ENCODE peak calls at places on chromosomes 4 and X, in four cellular contexts. H, S, Z and E are unnamed samples.

GRCh38 chr4:47835489-47835888 is 2.4 kb downstream of the CORIN start:
- DNase-seq in H (no peak), S (no peak), Z (no peak), E (no peak)

GRCh38 chrX:77514177-77514576 is 67.0 kb downstream of the FGF16 start:
- DNase-seq in H (no peak), S (no peak), Z (no peak), E (no peak)

GRCh38 chr4:151407466-151408379 is 1.3 kb upstream of the FHIP1A start:
- DNase-seq in H (peak), S (no peak), Z (no peak), E (no peak)

GRCh38 chrX:28552322-28552721 is 34.9 kb upstream of the IL1RAPL1 start:
- DNase-seq in H (no peak), S (no peak), Z (no peak), E (no peak)

GRCh38 chr4:20217951-20218350 is 33.8 kb upstream of the SLIT2 start:
- DNase-seq in H (no peak), S (no peak), Z (no peak), E (no peak)

GRCh38 chrX:118682258-118683014 is 45.0 kb upstream of the IL13RA1 start:
- DNase-seq in H (no peak), S (no peak), Z (no peak), E (peak)

GRCh38 chr4:66639361-66639760 is 905.9 kb downstream of the CENPC start:
- DNase-seq in H (no peak), S (peak), Z (no peak), E (no peak)

GRCh38 chrX:81304545-81304944 is 102.6 kb downstream of the SH3BGRL start:
- DNase-seq in H (no peak), S (no peak), Z (no peak), E (no peak)

GRCh38 chrX:15384304-15384703 is at the start of gene VEGFD:
- DNase-seq in H (no peak), S (no peak), Z (no peak), E (peak)

GRCh38 chr4:110793381-110793801 is 170.5 kb upstream of the PITX2 start:
- DNase-seq in H (no peak), S (no peak), Z (no peak), E (no peak)

GRCh38 chr4:176794151-176794550 is 1.4 kb upstream of the VEGFC start:
- DNase-seq in H (no peak), S (no peak), Z (no peak), E (no peak)

GRCh38 chr4:25358515-25359275 is 18.4 kb upstream of the ANAPC4 start:
- DNase-seq in H (no peak), S (no peak), Z (no peak), E (no peak)

GRCh38 chr4:33446953-33447352 is 2726.8 kb downstream of the PCDH7 start:
- DNase-seq in H (no peak), S (no peak), Z (no peak), E (no peak)

GRCh38 chr4:64230709-64231310 is 178.4 kb downstream of the TECRL start:
- DNase-seq in H (no peak), S (no peak), Z (no peak), E (no peak)

GRCh38 chrX:67544281-67544680 is 460 bp downstream of the AR start:
- DNase-seq in H (no peak), S (no peak), Z (no peak), E (no peak)

GRCh38 chr4:185399466-185399865 is 2.8 kb downstream of the ANKRD37 start:
- DNase-seq in H (no peak), S (no peak), Z (no peak), E (no peak)

GRCh38 chr4:71773004-71773403 is 10.9 kb downstream of the GC start:
- DNase-seq in H (no peak), S (no peak), Z (no peak), E (peak)

DNA sequence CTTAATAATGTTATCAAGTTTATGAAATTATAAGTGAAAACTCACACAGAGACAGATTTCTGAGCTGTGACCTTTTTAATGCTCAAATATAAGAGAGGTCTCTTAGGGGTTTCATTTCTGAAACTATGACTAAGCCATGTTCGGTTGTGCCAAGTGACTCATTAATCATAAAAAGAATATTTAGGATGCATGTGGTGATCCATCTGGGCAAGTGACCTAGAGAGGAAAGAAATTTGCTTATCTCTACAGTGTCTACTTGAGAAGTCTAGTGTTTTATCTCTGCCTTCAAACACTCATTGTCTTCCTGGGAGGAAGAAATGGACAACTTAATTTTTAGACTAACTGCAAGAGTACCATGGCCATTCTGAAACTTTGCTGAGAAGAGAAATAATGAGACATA is 545.3 kb upstream of the GRID2 start:
- DNase-seq in H (no peak), S (no peak), Z (no peak), E (no peak)
- TF ChIP-seq TARDBP in H (no peak), S (no peak), Z (no peak), E (no peak)

GRCh38 chr4:123017636-123018390 is 95.4 kb upstream of the NUDT6 start:
- DNase-seq in H (no peak), S (no peak), Z (no peak), E (no peak)
- TF ChIP-seq TARDBP in H (no peak), S (no peak), Z (no peak), E (no peak)

DNA sequence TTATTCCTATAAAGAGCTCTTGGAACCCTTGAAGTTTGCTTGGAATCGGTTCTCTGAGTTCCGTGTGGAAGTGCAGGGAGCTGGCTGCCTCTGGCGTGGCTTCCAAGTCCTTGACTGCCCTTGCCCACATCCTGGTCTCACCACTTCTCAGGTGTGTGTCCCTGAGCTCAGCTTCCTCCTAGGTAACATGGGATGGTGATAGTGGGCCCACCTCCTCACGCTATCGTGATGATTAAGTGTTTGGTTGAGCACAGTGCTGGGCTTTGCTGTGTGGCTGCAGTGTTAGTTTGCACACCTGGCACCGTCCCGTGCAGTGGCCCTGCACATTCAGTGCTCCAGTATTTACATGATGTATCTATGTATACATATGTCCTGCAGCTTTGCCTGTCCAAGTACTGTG is 81.5 kb downstream of the CLDN34 start:
- DNase-seq in H (no peak), S (no peak), Z (no peak), E (no peak)
- TF ChIP-seq TARDBP in H (no peak), S (no peak), Z (no peak), E (no peak)

GRCh38 chr4:4985036-4985435 is 34.2 kb downstream of the CYTL1 start:
- DNase-seq in H (no peak), S (no peak), Z (no peak), E (no peak)

GRCh38 chr4:4980818-4981217 is 38.4 kb downstream of the CYTL1 start:
- DNase-seq in H (no peak), S (no peak), Z (no peak), E (no peak)

GRCh38 chr4:4984186-4984585 is 35.1 kb downstream of the CYTL1 start:
- DNase-seq in H (no peak), S (no peak), Z (no peak), E (no peak)

GRCh38 chr4:4981827-4982226 is 37.4 kb downstream of the CYTL1 start:
- DNase-seq in H (no peak), S (no peak), Z (no peak), E (no peak)

GRCh38 chr4:4981427-4981826 is 37.8 kb downstream of the CYTL1 start:
- DNase-seq in H (no peak), S (no peak), Z (no peak), E (no peak)
- TF ChIP-seq TARDBP in H (no peak), S (no peak), Z (no peak), E (no peak)